ENCODE peak calls at places on chromosomes 2 and 18, in seven cellular contexts. One of them, this sample, is unnamed. For H3K36me3, the result is how much of the 10 kb centered on the place peaks cover.

GRCh38 chr2:138244400-138245001 is 257.1 kb upstream of the SPOPL start:
- DNase-seq in CD4-positive, CD25-positive, alpha-beta regulatory T cell: no peak
- DNase-seq in hepatocyte: no peak
- DNase-seq in heart right ventricle: no peak
- DNase-seq in mesendoderm: peak
- DNase-seq in ovary: no peak
- DNase-seq in lower lobe of right lung: no peak
- DNase-seq in this sample: peak

GRCh38 chr2:171957061-171957460 is 34.8 kb downstream of the HAT1 start:
- DNase-seq in lower lobe of right lung: no peak
- DNase-seq in hepatocyte: no peak
- DNase-seq in ovary: no peak
- DNase-seq in mesendoderm: peak
- DNase-seq in CD4-positive, CD25-positive, alpha-beta regulatory T cell: peak
- DNase-seq in heart right ventricle: no peak
- DNase-seq in this sample: peak

GRCh38 chr2:55775828-55776227 is 82.2 kb upstream of the PNPT1 start:
- DNase-seq in hepatocyte: no peak
- DNase-seq in CD4-positive, CD25-positive, alpha-beta regulatory T cell: no peak
- DNase-seq in heart right ventricle: no peak
- DNase-seq in ovary: no peak
- DNase-seq in mesendoderm: no peak
- DNase-seq in lower lobe of right lung: no peak
- DNase-seq in this sample: no peak

GRCh38 chr2:23720705-23721453 is 206.0 kb downstream of the ATAD2B start:
- DNase-seq in CD4-positive, CD25-positive, alpha-beta regulatory T cell: no peak
- DNase-seq in mesendoderm: no peak
- DNase-seq in heart right ventricle: no peak
- DNase-seq in hepatocyte: no peak
- DNase-seq in ovary: no peak
- DNase-seq in lower lobe of right lung: no peak
- DNase-seq in this sample: no peak

GRCh38 chr18:32930695-32931301 is 158.0 kb upstream of the KLHL14 start:
- DNase-seq in lower lobe of right lung: no peak
- DNase-seq in heart right ventricle: no peak
- DNase-seq in CD4-positive, CD25-positive, alpha-beta regulatory T cell: peak
- DNase-seq in mesendoderm: peak
- DNase-seq in hepatocyte: peak
- DNase-seq in ovary: no peak
- DNase-seq in this sample: peak

GRCh38 chr18:48781041-48781989 is 169.4 kb downstream of the SMAD7 start:
- DNase-seq in hepatocyte: peak
- DNase-seq in lower lobe of right lung: peak
- DNase-seq in heart right ventricle: peak
- DNase-seq in CD4-positive, CD25-positive, alpha-beta regulatory T cell: no peak
- DNase-seq in mesendoderm: peak
- DNase-seq in ovary: peak
- DNase-seq in this sample: peak

GRCh38 chr18:58221060-58221725 is 177.2 kb downstream of the NEDD4L start:
- DNase-seq in hepatocyte: peak
- DNase-seq in heart right ventricle: no peak
- DNase-seq in CD4-positive, CD25-positive, alpha-beta regulatory T cell: no peak
- DNase-seq in mesendoderm: peak
- DNase-seq in ovary: no peak
- DNase-seq in lower lobe of right lung: peak
- DNase-seq in this sample: peak

GRCh38 chr2:85394256-85394655 is 15.9 kb downstream of the CAPG start:
- DNase-seq in mesendoderm: no peak
- DNase-seq in ovary: no peak
- DNase-seq in heart right ventricle: no peak
- DNase-seq in lower lobe of right lung: no peak
- DNase-seq in CD4-positive, CD25-positive, alpha-beta regulatory T cell: no peak
- DNase-seq in hepatocyte: no peak
- DNase-seq in this sample: no peak

GRCh38 chr2:216242365-216242764 is 129.9 kb downstream of the MARCHF4 start:
- DNase-seq in lower lobe of right lung: no peak
- DNase-seq in hepatocyte: no peak
- DNase-seq in ovary: peak
- DNase-seq in mesendoderm: no peak
- DNase-seq in CD4-positive, CD25-positive, alpha-beta regulatory T cell: no peak
- DNase-seq in heart right ventricle: no peak
- DNase-seq in this sample: no peak

GRCh38 chr2:46974659-46975058 is 59.1 kb upstream of the MCFD2 start:
- DNase-seq in CD4-positive, CD25-positive, alpha-beta regulatory T cell: no peak
- DNase-seq in lower lobe of right lung: no peak
- DNase-seq in hepatocyte: no peak
- DNase-seq in mesendoderm: no peak
- DNase-seq in ovary: no peak
- DNase-seq in heart right ventricle: no peak
- DNase-seq in this sample: no peak

GRCh38 chr18:23311346-23312103 is 141.6 kb upstream of the RIOK3 start:
- DNase-seq in CD4-positive, CD25-positive, alpha-beta regulatory T cell: no peak
- DNase-seq in mesendoderm: no peak
- DNase-seq in heart right ventricle: peak
- DNase-seq in hepatocyte: peak
- DNase-seq in ovary: no peak
- DNase-seq in lower lobe of right lung: no peak
- DNase-seq in this sample: peak

GRCh38 chr2:40218679-40219078 is 233.2 kb downstream of the SLC8A1 start:
- DNase-seq in heart right ventricle: peak
- DNase-seq in ovary: peak
- DNase-seq in CD4-positive, CD25-positive, alpha-beta regulatory T cell: no peak
- DNase-seq in lower lobe of right lung: no peak
- DNase-seq in mesendoderm: no peak
- DNase-seq in hepatocyte: no peak
- DNase-seq in this sample: no peak

GRCh38 chr2:26300234-26300641 is 45.7 kb upstream of the SELENOI start:
- DNase-seq in ovary: no peak
- DNase-seq in lower lobe of right lung: no peak
- DNase-seq in mesendoderm: peak
- DNase-seq in CD4-positive, CD25-positive, alpha-beta regulatory T cell: peak
- DNase-seq in hepatocyte: no peak
- DNase-seq in heart right ventricle: peak
- DNase-seq in this sample: peak

GRCh38 chr2:175575346-175576258 is 394.1 kb upstream of the ATP5MC3 start:
- DNase-seq in CD4-positive, CD25-positive, alpha-beta regulatory T cell: no peak
- DNase-seq in mesendoderm: no peak
- DNase-seq in ovary: no peak
- DNase-seq in heart right ventricle: no peak
- DNase-seq in hepatocyte: no peak
- DNase-seq in lower lobe of right lung: no peak
- DNase-seq in this sample: no peak
- H3K4me3 ChIP-seq in CD4-positive, CD25-positive, alpha-beta regulatory T cell: no peak
- H3K4me3 ChIP-seq in mesendoderm: no peak
- H3K4me3 ChIP-seq in ovary: no peak
- H3K4me3 ChIP-seq in heart right ventricle: no peak
- H3K4me3 ChIP-seq in hepatocyte: no peak
- H3K4me3 ChIP-seq in lower lobe of right lung: no peak
- H3K4me3 ChIP-seq in this sample: no peak

DNA sequence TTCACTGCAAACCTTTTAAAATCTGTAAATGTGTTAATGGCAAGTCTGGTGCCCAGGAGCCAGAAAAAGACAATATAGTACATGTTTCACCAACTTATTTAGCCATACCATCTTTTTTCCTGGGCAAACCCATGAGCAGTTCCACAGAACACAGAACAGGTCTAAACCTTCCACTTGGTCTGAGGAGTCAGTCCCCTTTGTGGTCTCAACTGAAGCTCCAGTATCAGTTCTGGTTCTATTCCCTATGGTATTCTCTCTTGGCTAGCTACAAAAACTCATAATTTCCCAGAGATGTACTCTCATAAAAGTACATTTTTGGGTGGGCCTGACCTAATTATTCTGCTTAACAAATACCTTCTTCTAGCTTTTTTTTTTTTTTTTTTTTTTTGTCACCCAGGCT is 31.2 kb downstream of the STK17B start:
- DNase-seq in hepatocyte: no peak
- DNase-seq in mesendoderm: no peak
- DNase-seq in lower lobe of right lung: no peak
- DNase-seq in heart right ventricle: no peak
- DNase-seq in CD4-positive, CD25-positive, alpha-beta regulatory T cell: no peak
- DNase-seq in ovary: no peak
- DNase-seq in this sample: no peak
- H3K36me3 ChIP-seq in hepatocyte: under half
- H3K36me3 ChIP-seq in mesendoderm: under half
- H3K36me3 ChIP-seq in lower lobe of right lung: half or more
- H3K36me3 ChIP-seq in heart right ventricle: under half
- H3K36me3 ChIP-seq in CD4-positive, CD25-positive, alpha-beta regulatory T cell: half or more
- H3K36me3 ChIP-seq in ovary: under half
- H3K36me3 ChIP-seq in this sample: half or more

DNA sequence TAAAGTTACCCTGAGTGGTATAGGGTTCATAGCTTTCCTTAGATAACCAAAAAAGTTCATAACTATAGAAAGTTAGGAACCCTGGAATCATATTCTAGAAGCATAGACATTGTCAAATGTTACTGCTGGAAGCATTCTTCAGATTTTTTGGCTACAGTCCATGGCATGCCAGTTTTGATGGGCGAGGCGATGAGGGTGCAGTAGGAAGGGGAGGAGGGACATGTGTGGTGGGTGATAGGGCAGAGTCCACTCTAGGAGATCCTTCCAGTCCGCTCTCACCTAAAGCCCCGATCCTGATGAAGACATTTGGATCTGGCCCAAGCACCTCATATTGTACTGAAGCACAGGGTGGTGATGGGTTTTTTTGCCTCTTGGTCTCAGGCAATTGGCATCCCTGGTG is 91.8 kb downstream of the HRH4 start:
- DNase-seq in CD4-positive, CD25-positive, alpha-beta regulatory T cell: no peak
- DNase-seq in ovary: no peak
- DNase-seq in hepatocyte: no peak
- DNase-seq in heart right ventricle: no peak
- DNase-seq in mesendoderm: no peak
- DNase-seq in lower lobe of right lung: no peak
- DNase-seq in this sample: no peak
- H3K4me3 ChIP-seq in CD4-positive, CD25-positive, alpha-beta regulatory T cell: no peak
- H3K4me3 ChIP-seq in ovary: no peak
- H3K4me3 ChIP-seq in hepatocyte: no peak
- H3K4me3 ChIP-seq in heart right ventricle: no peak
- H3K4me3 ChIP-seq in mesendoderm: no peak
- H3K4me3 ChIP-seq in lower lobe of right lung: no peak
- H3K4me3 ChIP-seq in this sample: no peak

DNA sequence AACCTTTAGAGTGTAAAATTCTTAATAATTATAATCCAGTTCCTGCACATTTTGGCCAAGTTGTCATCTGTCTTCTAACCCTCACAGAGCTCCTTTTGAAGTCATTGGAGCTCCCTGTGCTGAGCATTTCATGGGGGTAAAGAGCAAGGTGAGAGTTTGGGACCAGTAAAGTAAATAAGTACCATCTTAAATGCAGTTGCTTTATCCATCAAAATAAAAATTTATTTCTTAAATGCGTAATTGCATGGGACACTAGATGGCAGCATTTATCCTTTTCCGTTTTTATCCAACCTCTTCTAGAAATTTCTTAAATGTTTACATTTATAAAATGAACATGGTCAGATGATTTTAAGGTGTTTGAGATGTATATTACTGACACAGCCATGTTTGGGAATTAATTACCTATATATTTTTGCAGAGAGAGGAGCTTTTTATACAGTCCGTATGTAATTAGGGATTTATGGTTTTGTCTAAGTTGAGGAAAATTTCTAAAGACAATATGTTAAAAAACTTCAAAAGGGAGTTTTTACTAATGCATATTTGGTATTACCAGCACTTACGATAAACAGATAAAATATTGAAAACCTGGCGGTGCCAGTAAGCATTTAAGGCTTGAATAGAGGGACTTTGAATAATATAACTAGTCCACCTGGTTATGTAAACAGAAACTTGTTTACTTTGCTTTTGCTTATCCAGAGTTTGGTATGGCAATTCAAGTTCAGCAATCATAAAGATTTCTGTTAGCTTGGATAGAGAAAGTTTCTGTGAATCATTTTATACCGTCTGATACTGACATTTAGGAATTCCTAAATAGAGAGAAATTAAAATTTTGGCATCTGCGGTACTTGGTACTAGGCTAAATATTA is 54.5 kb downstream of the ACSL3 start:
- DNase-seq in CD4-positive, CD25-positive, alpha-beta regulatory T cell: peak
- DNase-seq in hepatocyte: peak
- DNase-seq in lower lobe of right lung: no peak
- DNase-seq in heart right ventricle: no peak
- DNase-seq in ovary: no peak
- DNase-seq in mesendoderm: no peak
- DNase-seq in this sample: peak
- H3K36me3 ChIP-seq in CD4-positive, CD25-positive, alpha-beta regulatory T cell: under half
- H3K36me3 ChIP-seq in hepatocyte: under half
- H3K36me3 ChIP-seq in lower lobe of right lung: under half
- H3K36me3 ChIP-seq in heart right ventricle: under half
- H3K36me3 ChIP-seq in ovary: under half
- H3K36me3 ChIP-seq in mesendoderm: under half
- H3K36me3 ChIP-seq in this sample: under half

GRCh38 chr18:70523035-70523797 is 234.4 kb downstream of the SOCS6 start:
- DNase-seq in CD4-positive, CD25-positive, alpha-beta regulatory T cell: no peak
- DNase-seq in lower lobe of right lung: no peak
- DNase-seq in hepatocyte: no peak
- DNase-seq in mesendoderm: no peak
- DNase-seq in heart right ventricle: no peak
- DNase-seq in ovary: no peak
- DNase-seq in this sample: no peak

GRCh38 chr18:70520867-70521266 is 232.0 kb downstream of the SOCS6 start:
- DNase-seq in lower lobe of right lung: no peak
- DNase-seq in heart right ventricle: no peak
- DNase-seq in ovary: no peak
- DNase-seq in CD4-positive, CD25-positive, alpha-beta regulatory T cell: no peak
- DNase-seq in hepatocyte: no peak
- DNase-seq in mesendoderm: no peak
- DNase-seq in this sample: no peak

GRCh38 chr18:70522183-70522582 is 233.3 kb downstream of the SOCS6 start:
- DNase-seq in ovary: no peak
- DNase-seq in lower lobe of right lung: no peak
- DNase-seq in hepatocyte: no peak
- DNase-seq in mesendoderm: no peak
- DNase-seq in heart right ventricle: no peak
- DNase-seq in CD4-positive, CD25-positive, alpha-beta regulatory T cell: no peak
- DNase-seq in this sample: no peak

GRCh38 chr18:70523798-70524182 is 234.9 kb downstream of the SOCS6 start:
- DNase-seq in ovary: no peak
- DNase-seq in heart right ventricle: no peak
- DNase-seq in mesendoderm: no peak
- DNase-seq in CD4-positive, CD25-positive, alpha-beta regulatory T cell: no peak
- DNase-seq in hepatocyte: no peak
- DNase-seq in lower lobe of right lung: no peak
- DNase-seq in this sample: no peak
- H3K4me3 ChIP-seq in ovary: no peak
- H3K4me3 ChIP-seq in heart right ventricle: no peak
- H3K4me3 ChIP-seq in mesendoderm: no peak
- H3K4me3 ChIP-seq in CD4-positive, CD25-positive, alpha-beta regulatory T cell: no peak
- H3K4me3 ChIP-seq in hepatocyte: no peak
- H3K4me3 ChIP-seq in lower lobe of right lung: no peak
- H3K4me3 ChIP-seq in this sample: no peak

This sample was measured in adipocyte.